ENCODE peak calls at places on chromosomes 7 and 10, in ten cellular contexts. F, V, T, G, M, N, X, H, D and O are unnamed samples.
A peak's percentile ranks its signal among the peaks of the same experiment; 100 is the strongest.

GRCh38 chr7:7702826-7703225 is 15.6 kb downstream of the RPA3 start:
- DNase-seq in N (no peak), H (no peak), V (no peak), T (no peak), G (no peak), X (no peak), F (no peak), D (peak; percentile 16), M (no peak), O (no peak)

GRCh38 chr7:128888756-128889095 is 21.8 kb downstream of the KCP start:
- DNase-seq in D (no peak), T (no peak), H (no peak), G (no peak), F (no peak), M (peak; percentile 64), V (no peak), X (no peak), N (no peak), O (peak; percentile 39)

GRCh38 chr10:26780793-26781601 is 79.8 kb downstream of the ABI1 start:
- DNase-seq in F (no peak), T (no peak), H (no peak), X (peak; percentile 9), M (no peak), V (no peak), G (no peak), D (peak; percentile 95), N (peak; percentile 90), O (no peak)

GRCh38 chr10:132194726-132195125 is 8.0 kb downstream of the DPYSL4 start:
- DNase-seq in D (no peak), F (peak; percentile 4), G (no peak), V (no peak), M (peak; percentile 59), T (no peak), H (no peak), N (no peak), X (no peak), O (peak; percentile 56)

GRCh38 chr10:43821103-43821502 is 172.4 kb upstream of the ZNF32 start:
- DNase-seq in G (no peak), T (no peak), N (no peak), M (no peak), F (no peak), V (no peak), H (no peak), D (no peak), X (no peak), O (no peak)

GRCh38 chr10:30527623-30528426 is 93.8 kb downstream of the MAP3K8 start:
- DNase-seq in D (no peak), H (peak; percentile 10), T (no peak), F (no peak), M (no peak), X (no peak), N (no peak), G (no peak), V (no peak), O (no peak)

GRCh38 chr10:11758527-11759236 is 16.5 kb downstream of the ECHDC3 start:
- DNase-seq in N (no peak), M (no peak), G (no peak), V (no peak), F (no peak), X (no peak), T (no peak), H (no peak), D (no peak), O (no peak)

GRCh38 chr10:76315240-76315639 is 883.8 kb downstream of the LRMDA start:
- DNase-seq in H (no peak), X (no peak), M (no peak), T (no peak), F (no peak), N (no peak), V (no peak), D (no peak), G (no peak), O (no peak)

GRCh38 chr7:158343526-158343925 is 244.1 kb downstream of the PTPRN2 start:
- DNase-seq in N (no peak), V (no peak), H (no peak), M (no peak), X (no peak), D (no peak), G (no peak), T (no peak), F (no peak), O (no peak)

GRCh38 chr7:115240242-115240641 is 318.3 kb downstream of the MDFIC start:
- DNase-seq in N (no peak), G (no peak), M (no peak), X (no peak), F (no peak), H (no peak), V (no peak), D (peak; percentile 18), T (no peak), O (no peak)

GRCh38 chr7:157985636-157986035 is 602.0 kb downstream of the PTPRN2 start:
- DNase-seq in F (no peak), X (no peak), N (no peak), V (no peak), H (no peak), T (no peak), M (peak; percentile 62), D (no peak), G (no peak), O (no peak)

GRCh38 chr10:114308470-114309110 is 69.5 kb downstream of the VWA2 start:
- DNase-seq in D (no peak), H (peak; percentile 49), G (no peak), N (no peak), X (no peak), M (peak; percentile 41), T (no peak), V (no peak), F (no peak), O (no peak)

GRCh38 chr10:58412502-58412961 is 27.3 kb downstream of the TFAM start:
- DNase-seq in N (no peak), F (no peak), D (peak; percentile 63), H (no peak), X (no peak), M (no peak), G (no peak), T (no peak), V (no peak), O (no peak)

GRCh38 chr10:12351447-12351846 is 2.1 kb downstream of the CAMK1D start:
- DNase-seq in M (peak; percentile 80), T (peak; percentile 30), H (peak; percentile 67), X (no peak), V (no peak), F (no peak), D (no peak), G (no peak), N (no peak), O (no peak)

GRCh38 chr10:61024801-61025201 is 80.8 kb upstream of the RHOBTB1 start:
- DNase-seq in F (no peak), H (no peak), N (no peak), V (no peak), X (no peak), D (peak; percentile 16), G (no peak), M (no peak), T (no peak), O (no peak)

DNA sequence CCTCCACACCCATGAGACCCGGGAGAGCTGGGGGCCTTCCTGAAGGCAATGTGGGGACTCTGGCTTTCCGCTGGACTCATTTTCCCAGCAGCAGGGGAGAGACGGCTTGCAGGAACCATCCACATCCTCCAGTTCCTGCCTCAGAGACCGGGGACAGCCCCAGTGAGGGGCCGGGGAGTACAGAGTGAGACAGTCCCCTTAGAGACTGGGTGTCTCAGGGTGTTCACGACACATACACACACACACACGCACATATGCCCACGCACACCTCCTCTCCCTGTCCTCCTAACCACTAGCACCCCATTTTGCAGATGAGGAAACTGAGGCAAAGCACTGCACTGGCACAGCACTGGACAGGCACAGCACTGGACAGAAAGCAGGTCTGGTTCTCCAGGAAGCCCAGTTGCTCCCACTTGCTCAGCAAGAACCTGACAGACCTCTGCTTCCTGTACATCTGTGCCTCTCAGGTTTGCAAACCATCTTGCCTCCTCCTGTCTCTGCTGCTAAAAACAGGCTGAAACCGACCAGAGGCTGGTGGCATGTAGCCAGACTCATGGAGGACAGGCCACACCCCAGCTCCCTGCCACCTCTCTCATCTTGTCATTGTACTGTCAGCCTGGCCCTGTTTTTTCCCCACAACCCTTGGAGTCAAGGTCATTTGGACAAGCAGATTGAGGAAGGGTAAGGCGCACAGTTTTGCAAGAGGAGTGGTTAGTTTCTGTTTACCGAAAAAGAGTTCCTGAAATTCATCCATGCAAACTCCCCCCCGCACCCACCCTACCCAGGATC is 8.0 kb upstream of the C10orf105 start:
- DNase-seq in D (no peak), X (peak; percentile 62), H (peak; percentile 87), F (peak; percentile 73), V (peak; percentile 70), M (peak; percentile 93), G (peak; percentile 57), T (peak; percentile 83), N (no peak), O (peak; percentile 83)
- TF ChIP-seq POLR2A in D (no peak), X (no peak), H (no peak), F (no peak), V (no peak), M (no peak), G (no peak), T (no peak), N (no peak), O (no peak)

GRCh38 chr7:1369856-1370657 is 89.2 kb downstream of the MICALL2 start:
- DNase-seq in M (no peak), N (no peak), D (no peak), G (no peak), V (no peak), F (no peak), T (no peak), X (no peak), H (no peak), O (no peak)
- H3K27me3 ChIP-seq in M (peaks cover 87% of the 10 kb centered on the region), N (no peaks in the 10 kb centered on the region), D (peaks cover 80% of the 10 kb centered on the region), G (peaks cover 90% of the 10 kb centered on the region), V (peaks cover 89% of the 10 kb centered on the region), F (peaks cover 33% of the 10 kb centered on the region), T (peaks cover 10% of the 10 kb centered on the region), X (peaks cover 33% of the 10 kb centered on the region), H (peaks cover 95% of the 10 kb centered on the region), O (peaks cover 86% of the 10 kb centered on the region)

GRCh38 chr7:107045980-107046379 is 1.5 kb downstream of the PRKAR2B start:
- DNase-seq in M (no peak), G (no peak), X (no peak), V (no peak), F (no peak), T (no peak), D (peak; percentile 61), N (no peak), H (no peak), O (no peak)
- TF ChIP-seq POLR2A in M (no peak), G (no peak), X (no peak), V (no peak), F (no peak), T (no peak), D (no peak), N (no peak), H (no peak), O (no peak)

DNA sequence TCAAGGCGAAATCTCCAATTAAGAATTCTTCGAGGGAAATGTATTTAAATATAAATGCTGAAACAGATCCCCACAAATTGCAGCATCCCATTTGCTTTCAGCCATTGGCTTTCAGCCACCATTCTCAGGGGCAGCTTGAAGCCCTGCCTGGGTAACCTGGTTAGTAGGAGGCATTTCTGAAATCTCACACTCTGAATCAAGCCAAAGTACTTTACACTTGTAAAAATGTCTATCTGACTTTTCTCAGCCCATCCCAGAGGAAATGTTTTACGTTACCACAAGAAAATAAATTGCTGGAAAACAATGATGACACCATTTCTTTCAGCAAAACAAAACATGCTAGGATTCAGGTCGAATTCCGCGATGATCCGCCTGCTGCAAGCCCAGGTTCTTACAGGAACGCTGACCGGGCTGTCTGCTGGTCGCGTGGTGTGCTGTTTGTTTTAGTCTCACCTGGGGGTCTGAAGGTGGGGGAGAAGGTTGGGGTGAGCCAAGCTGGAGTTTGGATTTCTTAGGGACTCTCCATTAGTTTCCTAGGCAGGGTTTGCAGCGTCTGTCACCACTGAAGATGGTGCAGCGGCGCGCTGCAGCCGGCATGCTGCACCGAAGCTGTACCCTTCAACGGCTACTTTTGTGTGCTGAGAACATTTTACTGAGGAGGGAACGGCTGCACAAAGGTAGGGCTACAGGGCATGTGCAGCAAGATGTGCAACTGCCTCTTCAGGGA is 48.8 kb downstream of the GCC1 start:
- DNase-seq in H (no peak), D (no peak), V (no peak), M (no peak), T (no peak), F (no peak), X (no peak), N (no peak), G (no peak), O (no peak)
- H3K27me3 ChIP-seq in H (peaks cover 49% of the 10 kb centered on the region), D (peaks cover 25% of the 10 kb centered on the region), V (peaks cover 5% of the 10 kb centered on the region), M (peaks cover 26% of the 10 kb centered on the region), T (no peaks in the 10 kb centered on the region), F (peaks cover 3% of the 10 kb centered on the region), X (no peaks in the 10 kb centered on the region), N (peaks cover 57% of the 10 kb centered on the region), G (peaks cover 26% of the 10 kb centered on the region), O (peaks cover 27% of the 10 kb centered on the region)